ENCODE peak calls at places on chromosomes 7 and 10, in four cellular contexts. T is left ventricle myocardium superior, P is H54, U is iPS-NIHi11. K is an unnamed sample.

GRCh38 chr10:5910323-5911100 is 20.5 kb downstream of the FBH1 start:
- DNase-seq in T (peak), P (no peak), U (no peak), K (no peak)

GRCh38 chr7:18421297-18422004 is 74.1 kb upstream of the HDAC9 start:
- DNase-seq in T (no peak), P (no peak), U (no peak), K (no peak)

GRCh38 chr10:8453587-8453986 is 399.1 kb downstream of the GATA3 start:
- DNase-seq in T (peak), P (no peak), U (no peak), K (no peak)

GRCh38 chr10:102344067-102344466 is 51.4 kb upstream of the NFKB2 start:
- DNase-seq in T (no peak), P (peak), U (no peak), K (no peak)

GRCh38 chr7:79868010-79868409 is 266.6 kb upstream of the GNAI1 start:
- DNase-seq in T (no peak), P (no peak), U (no peak), K (no peak)

GRCh38 chr7:156998988-156999610 is 11.4 kb downstream of the MNX1 start:
- DNase-seq in T (no peak), P (no peak), U (no peak), K (peak)

GRCh38 chr10:68105820-68106219 is 3.5 kb upstream of the MYPN start:
- DNase-seq in T (no peak), P (peak), U (no peak), K (no peak)

GRCh38 chr7:112898432-112899290 is 108.5 kb upstream of the TMEM168 start:
- DNase-seq in T (no peak), P (peak), U (peak), K (peak)

GRCh38 chr10:133050376-133050775 is 37.3 kb upstream of the ADGRA1 start:
- DNase-seq in T (no peak), P (no peak), U (no peak), K (no peak)

GRCh38 chr7:36904802-36905201 is 180.5 kb upstream of the AOAH start:
- DNase-seq in T (no peak), P (no peak), U (no peak), K (no peak)